ENCODE peak calls at places on chromosomes 1 and 21, in ten cellular contexts. One of them, this sample, is unnamed.

GRCh38 chr1:153984125-153984899 is 1.8 kb downstream of the RAB13 start:
- DNase-seq in ovary: no peak
- DNase-seq in activated naive CD8-positive, alpha-beta T cell treated with anti-CD3 and anti-CD28 coated beads, Interleukin-2, amount 50 U/mL, for 24 hours: no peak
- DNase-seq in heart right ventricle: no peak
- DNase-seq in Kasumi-1: no peak
- DNase-seq in effector CD4-positive, alpha-beta T cell: no peak
- DNase-seq in transverse colon: no peak
- DNase-seq in neural crest cell: no peak
- DNase-seq in CD8-positive, alpha-beta T cell: no peak
- DNase-seq in esophagus muscularis mucosa: no peak
- DNase-seq in this sample: no peak

GRCh38 chr21:30251781-30252180 is 31.0 kb downstream of the KRTAP24-1 start:
- DNase-seq in Kasumi-1: no peak
- DNase-seq in transverse colon: no peak
- DNase-seq in activated naive CD8-positive, alpha-beta T cell treated with anti-CD3 and anti-CD28 coated beads, Interleukin-2, amount 50 U/mL, for 24 hours: no peak
- DNase-seq in effector CD4-positive, alpha-beta T cell: no peak
- DNase-seq in CD8-positive, alpha-beta T cell: no peak
- DNase-seq in esophagus muscularis mucosa: no peak
- DNase-seq in ovary: no peak
- DNase-seq in heart right ventricle: no peak
- DNase-seq in neural crest cell: no peak
- DNase-seq in this sample: no peak

GRCh38 chr1:145872421-145872891 is 13.2 kb downstream of the ANKRD35 start:
- DNase-seq in neural crest cell: no peak
- DNase-seq in Kasumi-1: no peak
- DNase-seq in CD8-positive, alpha-beta T cell: no peak
- DNase-seq in ovary: no peak
- DNase-seq in transverse colon: peak
- DNase-seq in esophagus muscularis mucosa: no peak
- DNase-seq in heart right ventricle: peak
- DNase-seq in activated naive CD8-positive, alpha-beta T cell treated with anti-CD3 and anti-CD28 coated beads, Interleukin-2, amount 50 U/mL, for 24 hours: no peak
- DNase-seq in effector CD4-positive, alpha-beta T cell: no peak
- DNase-seq in this sample: no peak

GRCh38 chr1:58447047-58447446 is 99.5 kb downstream of the OMA1 start:
- DNase-seq in ovary: no peak
- DNase-seq in esophagus muscularis mucosa: no peak
- DNase-seq in CD8-positive, alpha-beta T cell: no peak
- DNase-seq in effector CD4-positive, alpha-beta T cell: no peak
- DNase-seq in transverse colon: no peak
- DNase-seq in activated naive CD8-positive, alpha-beta T cell treated with anti-CD3 and anti-CD28 coated beads, Interleukin-2, amount 50 U/mL, for 24 hours: no peak
- DNase-seq in Kasumi-1: no peak
- DNase-seq in neural crest cell: no peak
- DNase-seq in heart right ventricle: no peak
- DNase-seq in this sample: no peak

GRCh38 chr1:245337829-245338484 is 183.2 kb downstream of the KIF26B start:
- DNase-seq in neural crest cell: no peak
- DNase-seq in heart right ventricle: peak
- DNase-seq in esophagus muscularis mucosa: no peak
- DNase-seq in transverse colon: no peak
- DNase-seq in effector CD4-positive, alpha-beta T cell: no peak
- DNase-seq in activated naive CD8-positive, alpha-beta T cell treated with anti-CD3 and anti-CD28 coated beads, Interleukin-2, amount 50 U/mL, for 24 hours: no peak
- DNase-seq in CD8-positive, alpha-beta T cell: no peak
- DNase-seq in ovary: no peak
- DNase-seq in Kasumi-1: peak
- DNase-seq in this sample: no peak

GRCh38 chr1:34984435-34985062 is 598 bp downstream of the TMEM35B start:
- DNase-seq in heart right ventricle: peak
- DNase-seq in effector CD4-positive, alpha-beta T cell: no peak
- DNase-seq in activated naive CD8-positive, alpha-beta T cell treated with anti-CD3 and anti-CD28 coated beads, Interleukin-2, amount 50 U/mL, for 24 hours: no peak
- DNase-seq in transverse colon: peak
- DNase-seq in ovary: peak
- DNase-seq in Kasumi-1: peak
- DNase-seq in neural crest cell: no peak
- DNase-seq in CD8-positive, alpha-beta T cell: no peak
- DNase-seq in esophagus muscularis mucosa: no peak
- DNase-seq in this sample: peak

GRCh38 chr21:44758781-44759627 is 42.6 kb downstream of the UBE2G2 start:
- DNase-seq in Kasumi-1: no peak
- DNase-seq in transverse colon: no peak
- DNase-seq in CD8-positive, alpha-beta T cell: no peak
- DNase-seq in activated naive CD8-positive, alpha-beta T cell treated with anti-CD3 and anti-CD28 coated beads, Interleukin-2, amount 50 U/mL, for 24 hours: no peak
- DNase-seq in effector CD4-positive, alpha-beta T cell: no peak
- DNase-seq in heart right ventricle: no peak
- DNase-seq in ovary: no peak
- DNase-seq in esophagus muscularis mucosa: no peak
- DNase-seq in neural crest cell: no peak
- DNase-seq in this sample: no peak

GRCh38 chr1:233300326-233300725 is 4.8 kb upstream of the PCNX2 start:
- DNase-seq in transverse colon: no peak
- DNase-seq in neural crest cell: no peak
- DNase-seq in heart right ventricle: no peak
- DNase-seq in Kasumi-1: no peak
- DNase-seq in CD8-positive, alpha-beta T cell: no peak
- DNase-seq in effector CD4-positive, alpha-beta T cell: no peak
- DNase-seq in activated naive CD8-positive, alpha-beta T cell treated with anti-CD3 and anti-CD28 coated beads, Interleukin-2, amount 50 U/mL, for 24 hours: no peak
- DNase-seq in ovary: no peak
- DNase-seq in esophagus muscularis mucosa: no peak
- DNase-seq in this sample: no peak

GRCh38 chr1:39170731-39171375 is 33.6 kb upstream of the MACF1 start:
- DNase-seq in esophagus muscularis mucosa: no peak
- DNase-seq in Kasumi-1: no peak
- DNase-seq in CD8-positive, alpha-beta T cell: no peak
- DNase-seq in transverse colon: no peak
- DNase-seq in heart right ventricle: no peak
- DNase-seq in effector CD4-positive, alpha-beta T cell: no peak
- DNase-seq in ovary: no peak
- DNase-seq in activated naive CD8-positive, alpha-beta T cell treated with anti-CD3 and anti-CD28 coated beads, Interleukin-2, amount 50 U/mL, for 24 hours: no peak
- DNase-seq in neural crest cell: no peak
- DNase-seq in this sample: no peak

GRCh38 chr1:12448746-12449177 is 169.2 kb downstream of the DHRS3 start:
- DNase-seq in transverse colon: no peak
- DNase-seq in CD8-positive, alpha-beta T cell: no peak
- DNase-seq in neural crest cell: no peak
- DNase-seq in heart right ventricle: no peak
- DNase-seq in effector CD4-positive, alpha-beta T cell: no peak
- DNase-seq in ovary: no peak
- DNase-seq in esophagus muscularis mucosa: no peak
- DNase-seq in activated naive CD8-positive, alpha-beta T cell treated with anti-CD3 and anti-CD28 coated beads, Interleukin-2, amount 50 U/mL, for 24 hours: no peak
- DNase-seq in Kasumi-1: no peak
- DNase-seq in this sample: no peak

GRCh38 chr1:94686882-94687281 is 133.3 kb upstream of the SLC44A3 start:
- DNase-seq in neural crest cell: no peak
- DNase-seq in CD8-positive, alpha-beta T cell: no peak
- DNase-seq in esophagus muscularis mucosa: no peak
- DNase-seq in Kasumi-1: no peak
- DNase-seq in effector CD4-positive, alpha-beta T cell: no peak
- DNase-seq in heart right ventricle: no peak
- DNase-seq in transverse colon: peak
- DNase-seq in activated naive CD8-positive, alpha-beta T cell treated with anti-CD3 and anti-CD28 coated beads, Interleukin-2, amount 50 U/mL, for 24 hours: no peak
- DNase-seq in ovary: no peak
- DNase-seq in this sample: no peak

GRCh38 chr21:44987886-44988606 is 48.2 kb downstream of the SLX9 start:
- DNase-seq in Kasumi-1: no peak
- DNase-seq in CD8-positive, alpha-beta T cell: no peak
- DNase-seq in heart right ventricle: no peak
- DNase-seq in ovary: peak
- DNase-seq in esophagus muscularis mucosa: no peak
- DNase-seq in activated naive CD8-positive, alpha-beta T cell treated with anti-CD3 and anti-CD28 coated beads, Interleukin-2, amount 50 U/mL, for 24 hours: no peak
- DNase-seq in transverse colon: no peak
- DNase-seq in neural crest cell: no peak
- DNase-seq in effector CD4-positive, alpha-beta T cell: no peak
- DNase-seq in this sample: no peak

GRCh38 chr1:184506501-184506900 is 119.7 kb downstream of the C1orf21 start:
- DNase-seq in effector CD4-positive, alpha-beta T cell: no peak
- DNase-seq in neural crest cell: no peak
- DNase-seq in CD8-positive, alpha-beta T cell: no peak
- DNase-seq in transverse colon: no peak
- DNase-seq in heart right ventricle: no peak
- DNase-seq in activated naive CD8-positive, alpha-beta T cell treated with anti-CD3 and anti-CD28 coated beads, Interleukin-2, amount 50 U/mL, for 24 hours: no peak
- DNase-seq in esophagus muscularis mucosa: no peak
- DNase-seq in Kasumi-1: no peak
- DNase-seq in ovary: no peak
- DNase-seq in this sample: no peak

GRCh38 chr1:24586970-24587820 is 31.3 kb downstream of the NCMAP start:
- DNase-seq in effector CD4-positive, alpha-beta T cell: peak
- DNase-seq in esophagus muscularis mucosa: no peak
- DNase-seq in heart right ventricle: peak
- DNase-seq in activated naive CD8-positive, alpha-beta T cell treated with anti-CD3 and anti-CD28 coated beads, Interleukin-2, amount 50 U/mL, for 24 hours: peak
- DNase-seq in CD8-positive, alpha-beta T cell: peak
- DNase-seq in neural crest cell: peak
- DNase-seq in transverse colon: peak
- DNase-seq in Kasumi-1: peak
- DNase-seq in ovary: no peak
- DNase-seq in this sample: peak

GRCh38 chr1:59498640-59499039 is 201.7 kb downstream of the FGGY start:
- DNase-seq in ovary: no peak
- DNase-seq in neural crest cell: no peak
- DNase-seq in transverse colon: no peak
- DNase-seq in heart right ventricle: peak
- DNase-seq in activated naive CD8-positive, alpha-beta T cell treated with anti-CD3 and anti-CD28 coated beads, Interleukin-2, amount 50 U/mL, for 24 hours: no peak
- DNase-seq in effector CD4-positive, alpha-beta T cell: no peak
- DNase-seq in Kasumi-1: peak
- DNase-seq in esophagus muscularis mucosa: peak
- DNase-seq in CD8-positive, alpha-beta T cell: no peak
- DNase-seq in this sample: peak

GRCh38 chr1:27879374-27880082 is 7.2 kb downstream of the THEMIS2 start:
- DNase-seq in neural crest cell: no peak
- DNase-seq in CD8-positive, alpha-beta T cell: no peak
- DNase-seq in transverse colon: no peak
- DNase-seq in Kasumi-1: no peak
- DNase-seq in esophagus muscularis mucosa: no peak
- DNase-seq in heart right ventricle: no peak
- DNase-seq in activated naive CD8-positive, alpha-beta T cell treated with anti-CD3 and anti-CD28 coated beads, Interleukin-2, amount 50 U/mL, for 24 hours: no peak
- DNase-seq in ovary: no peak
- DNase-seq in effector CD4-positive, alpha-beta T cell: no peak
- DNase-seq in this sample: no peak